ENCODE peak calls at places on chromosomes 5 and 9, in seven cellular contexts. One of them, this sample, is unnamed.

GRCh38 chr9:12935714-12936113 is 160.9 kb downstream of the LURAP1L start:
- DNase-seq in stimulated activated naive CD4-positive, alpha-beta T cell: no peak
- DNase-seq in PC-9: no peak
- DNase-seq in activated naive CD4-positive, alpha-beta T cell treated with Interleukin-2 at 50 U/mL for 16 hours: no peak
- DNase-seq in NCI-H1417: no peak
- DNase-seq in GM03348: peak; percentile 49
- DNase-seq in stimulated activated CD8-positive, alpha-beta memory T cell treated with anti-CD3 and anti-CD28 coated beads, Interleukin-7, amount 100 ng/mL, for 1 hour: no peak
- DNase-seq in this sample: peak; percentile 96

GRCh38 chr5:122447941-122448340 is 135.9 kb downstream of the SNCAIP start:
- DNase-seq in PC-9: no peak
- DNase-seq in stimulated activated CD8-positive, alpha-beta memory T cell treated with anti-CD3 and anti-CD28 coated beads, Interleukin-7, amount 100 ng/mL, for 1 hour: no peak
- DNase-seq in NCI-H1417: no peak
- DNase-seq in activated naive CD4-positive, alpha-beta T cell treated with Interleukin-2 at 50 U/mL for 16 hours: no peak
- DNase-seq in GM03348: no peak
- DNase-seq in stimulated activated naive CD4-positive, alpha-beta T cell: no peak
- DNase-seq in this sample: no peak

GRCh38 chr5:150510460-150511263 is 2.7 kb downstream of the NDST1 start:
- DNase-seq in PC-9: no peak
- DNase-seq in stimulated activated naive CD4-positive, alpha-beta T cell: no peak
- DNase-seq in NCI-H1417: no peak
- DNase-seq in activated naive CD4-positive, alpha-beta T cell treated with Interleukin-2 at 50 U/mL for 16 hours: no peak
- DNase-seq in GM03348: no peak
- DNase-seq in stimulated activated CD8-positive, alpha-beta memory T cell treated with anti-CD3 and anti-CD28 coated beads, Interleukin-7, amount 100 ng/mL, for 1 hour: no peak
- DNase-seq in this sample: no peak

GRCh38 chr5:159331099-159331973 is 1.0 kb upstream of the IL12B start:
- DNase-seq in activated naive CD4-positive, alpha-beta T cell treated with Interleukin-2 at 50 U/mL for 16 hours: peak; percentile 83
- DNase-seq in stimulated activated CD8-positive, alpha-beta memory T cell treated with anti-CD3 and anti-CD28 coated beads, Interleukin-7, amount 100 ng/mL, for 1 hour: peak; percentile 51
- DNase-seq in PC-9: no peak
- DNase-seq in NCI-H1417: peak; percentile 2
- DNase-seq in stimulated activated naive CD4-positive, alpha-beta T cell: peak; percentile 79
- DNase-seq in GM03348: peak; percentile 77
- DNase-seq in this sample: peak; percentile 43

GRCh38 chr5:43802119-43802518 is 199.1 kb downstream of the NNT start:
- DNase-seq in activated naive CD4-positive, alpha-beta T cell treated with Interleukin-2 at 50 U/mL for 16 hours: no peak
- DNase-seq in stimulated activated CD8-positive, alpha-beta memory T cell treated with anti-CD3 and anti-CD28 coated beads, Interleukin-7, amount 100 ng/mL, for 1 hour: no peak
- DNase-seq in GM03348: peak; percentile 48
- DNase-seq in stimulated activated naive CD4-positive, alpha-beta T cell: no peak
- DNase-seq in PC-9: no peak
- DNase-seq in NCI-H1417: no peak
- DNase-seq in this sample: peak; percentile 12

GRCh38 chr9:104503440-104503839 is 623 bp upstream of the OR13F1 start:
- DNase-seq in GM03348: no peak
- DNase-seq in NCI-H1417: no peak
- DNase-seq in activated naive CD4-positive, alpha-beta T cell treated with Interleukin-2 at 50 U/mL for 16 hours: no peak
- DNase-seq in PC-9: no peak
- DNase-seq in stimulated activated naive CD4-positive, alpha-beta T cell: no peak
- DNase-seq in stimulated activated CD8-positive, alpha-beta memory T cell treated with anti-CD3 and anti-CD28 coated beads, Interleukin-7, amount 100 ng/mL, for 1 hour: no peak
- DNase-seq in this sample: no peak

GRCh38 chr5:32531885-32532520 is 53.4 kb upstream of the SUB1 start:
- DNase-seq in NCI-H1417: no peak
- DNase-seq in activated naive CD4-positive, alpha-beta T cell treated with Interleukin-2 at 50 U/mL for 16 hours: peak; percentile 67
- DNase-seq in stimulated activated CD8-positive, alpha-beta memory T cell treated with anti-CD3 and anti-CD28 coated beads, Interleukin-7, amount 100 ng/mL, for 1 hour: no peak
- DNase-seq in PC-9: peak; percentile 71
- DNase-seq in GM03348: no peak
- DNase-seq in stimulated activated naive CD4-positive, alpha-beta T cell: peak; percentile 61
- DNase-seq in this sample: no peak

GRCh38 chr5:172688735-172689572 is 47.9 kb downstream of the NEURL1B start:
- DNase-seq in stimulated activated naive CD4-positive, alpha-beta T cell: peak; percentile 54
- DNase-seq in stimulated activated CD8-positive, alpha-beta memory T cell treated with anti-CD3 and anti-CD28 coated beads, Interleukin-7, amount 100 ng/mL, for 1 hour: no peak
- DNase-seq in NCI-H1417: no peak
- DNase-seq in PC-9: peak; percentile 97
- DNase-seq in GM03348: peak; percentile 64
- DNase-seq in activated naive CD4-positive, alpha-beta T cell treated with Interleukin-2 at 50 U/mL for 16 hours: peak; percentile 37
- DNase-seq in this sample: no peak

GRCh38 chr5:1242733-1243486 is 17.7 kb downstream of the SLC6A18 start:
- DNase-seq in GM03348: no peak
- DNase-seq in stimulated activated naive CD4-positive, alpha-beta T cell: no peak
- DNase-seq in PC-9: no peak
- DNase-seq in activated naive CD4-positive, alpha-beta T cell treated with Interleukin-2 at 50 U/mL for 16 hours: no peak
- DNase-seq in NCI-H1417: no peak
- DNase-seq in stimulated activated CD8-positive, alpha-beta memory T cell treated with anti-CD3 and anti-CD28 coated beads, Interleukin-7, amount 100 ng/mL, for 1 hour: no peak
- DNase-seq in this sample: no peak

GRCh38 chr5:56735845-56736641 is 79.3 kb upstream of the MAP3K1 start:
- DNase-seq in activated naive CD4-positive, alpha-beta T cell treated with Interleukin-2 at 50 U/mL for 16 hours: no peak
- DNase-seq in stimulated activated CD8-positive, alpha-beta memory T cell treated with anti-CD3 and anti-CD28 coated beads, Interleukin-7, amount 100 ng/mL, for 1 hour: no peak
- DNase-seq in PC-9: no peak
- DNase-seq in NCI-H1417: no peak
- DNase-seq in GM03348: no peak
- DNase-seq in stimulated activated naive CD4-positive, alpha-beta T cell: peak; percentile 48
- DNase-seq in this sample: no peak

GRCh38 chr9:123081824-123082223 is 48.4 kb downstream of the GPR21 start:
- DNase-seq in GM03348: peak; percentile 42
- DNase-seq in NCI-H1417: no peak
- DNase-seq in stimulated activated CD8-positive, alpha-beta memory T cell treated with anti-CD3 and anti-CD28 coated beads, Interleukin-7, amount 100 ng/mL, for 1 hour: no peak
- DNase-seq in activated naive CD4-positive, alpha-beta T cell treated with Interleukin-2 at 50 U/mL for 16 hours: no peak
- DNase-seq in PC-9: no peak
- DNase-seq in stimulated activated naive CD4-positive, alpha-beta T cell: peak; percentile 38
- DNase-seq in this sample: peak; percentile 63

GRCh38 chr9:3398232-3398648 is 127.6 kb downstream of the RFX3 start:
- DNase-seq in PC-9: no peak
- DNase-seq in NCI-H1417: no peak
- DNase-seq in stimulated activated naive CD4-positive, alpha-beta T cell: peak; percentile 58
- DNase-seq in GM03348: no peak
- DNase-seq in activated naive CD4-positive, alpha-beta T cell treated with Interleukin-2 at 50 U/mL for 16 hours: no peak
- DNase-seq in stimulated activated CD8-positive, alpha-beta memory T cell treated with anti-CD3 and anti-CD28 coated beads, Interleukin-7, amount 100 ng/mL, for 1 hour: no peak
- DNase-seq in this sample: no peak

GRCh38 chr5:142767178-142767577 is 3.0 kb upstream of the ARHGAP26 start:
- DNase-seq in PC-9: no peak
- DNase-seq in NCI-H1417: no peak
- DNase-seq in activated naive CD4-positive, alpha-beta T cell treated with Interleukin-2 at 50 U/mL for 16 hours: no peak
- DNase-seq in stimulated activated CD8-positive, alpha-beta memory T cell treated with anti-CD3 and anti-CD28 coated beads, Interleukin-7, amount 100 ng/mL, for 1 hour: no peak
- DNase-seq in GM03348: no peak
- DNase-seq in stimulated activated naive CD4-positive, alpha-beta T cell: no peak
- DNase-seq in this sample: no peak

GRCh38 chr9:22064957-22065356 is 55.9 kb upstream of the CDKN2B start:
- DNase-seq in GM03348: no peak
- DNase-seq in stimulated activated CD8-positive, alpha-beta memory T cell treated with anti-CD3 and anti-CD28 coated beads, Interleukin-7, amount 100 ng/mL, for 1 hour: no peak
- DNase-seq in activated naive CD4-positive, alpha-beta T cell treated with Interleukin-2 at 50 U/mL for 16 hours: no peak
- DNase-seq in PC-9: no peak
- DNase-seq in NCI-H1417: no peak
- DNase-seq in stimulated activated naive CD4-positive, alpha-beta T cell: no peak
- DNase-seq in this sample: no peak

GRCh38 chr5:150763023-150763793 is 4.4 kb upstream of the DCTN4 start:
- DNase-seq in PC-9: peak; percentile 69
- DNase-seq in GM03348: peak; percentile 64
- DNase-seq in NCI-H1417: peak; percentile 10
- DNase-seq in stimulated activated CD8-positive, alpha-beta memory T cell treated with anti-CD3 and anti-CD28 coated beads, Interleukin-7, amount 100 ng/mL, for 1 hour: no peak
- DNase-seq in stimulated activated naive CD4-positive, alpha-beta T cell: no peak
- DNase-seq in activated naive CD4-positive, alpha-beta T cell treated with Interleukin-2 at 50 U/mL for 16 hours: no peak
- DNase-seq in this sample: peak; percentile 97

GRCh38 chr5:1017691-1018455 is 9.3 kb downstream of the NKD2 start:
- DNase-seq in GM03348: no peak
- DNase-seq in stimulated activated naive CD4-positive, alpha-beta T cell: no peak
- DNase-seq in PC-9: no peak
- DNase-seq in activated naive CD4-positive, alpha-beta T cell treated with Interleukin-2 at 50 U/mL for 16 hours: no peak
- DNase-seq in NCI-H1417: no peak
- DNase-seq in stimulated activated CD8-positive, alpha-beta memory T cell treated with anti-CD3 and anti-CD28 coated beads, Interleukin-7, amount 100 ng/mL, for 1 hour: no peak
- DNase-seq in this sample: no peak

GRCh38 chr5:159101689-159102088 is 2.0 kb upstream of the EBF1 start:
- DNase-seq in activated naive CD4-positive, alpha-beta T cell treated with Interleukin-2 at 50 U/mL for 16 hours: no peak
- DNase-seq in NCI-H1417: no peak
- DNase-seq in GM03348: no peak
- DNase-seq in PC-9: no peak
- DNase-seq in stimulated activated CD8-positive, alpha-beta memory T cell treated with anti-CD3 and anti-CD28 coated beads, Interleukin-7, amount 100 ng/mL, for 1 hour: no peak
- DNase-seq in stimulated activated naive CD4-positive, alpha-beta T cell: no peak
- DNase-seq in this sample: peak; percentile 36

GRCh38 chr9:128636024-128636390 is 20.6 kb downstream of the DYNC2I2 start:
- DNase-seq in NCI-H1417: no peak
- DNase-seq in stimulated activated CD8-positive, alpha-beta memory T cell treated with anti-CD3 and anti-CD28 coated beads, Interleukin-7, amount 100 ng/mL, for 1 hour: no peak
- DNase-seq in activated naive CD4-positive, alpha-beta T cell treated with Interleukin-2 at 50 U/mL for 16 hours: no peak
- DNase-seq in stimulated activated naive CD4-positive, alpha-beta T cell: no peak
- DNase-seq in GM03348: no peak
- DNase-seq in PC-9: peak; percentile 86
- DNase-seq in this sample: no peak

GRCh38 chr9:4238522-4238921 is 61.3 kb downstream of the GLIS3 start:
- DNase-seq in GM03348: peak; percentile 50
- DNase-seq in activated naive CD4-positive, alpha-beta T cell treated with Interleukin-2 at 50 U/mL for 16 hours: no peak
- DNase-seq in stimulated activated CD8-positive, alpha-beta memory T cell treated with anti-CD3 and anti-CD28 coated beads, Interleukin-7, amount 100 ng/mL, for 1 hour: no peak
- DNase-seq in PC-9: no peak
- DNase-seq in stimulated activated naive CD4-positive, alpha-beta T cell: no peak
- DNase-seq in NCI-H1417: no peak
- DNase-seq in this sample: peak; percentile 77

GRCh38 chr5:116951217-116951616 is 376.6 kb upstream of the SEMA6A start:
- DNase-seq in stimulated activated naive CD4-positive, alpha-beta T cell: no peak
- DNase-seq in NCI-H1417: no peak
- DNase-seq in GM03348: no peak
- DNase-seq in activated naive CD4-positive, alpha-beta T cell treated with Interleukin-2 at 50 U/mL for 16 hours: no peak
- DNase-seq in PC-9: no peak
- DNase-seq in stimulated activated CD8-positive, alpha-beta memory T cell treated with anti-CD3 and anti-CD28 coated beads, Interleukin-7, amount 100 ng/mL, for 1 hour: no peak
- DNase-seq in this sample: no peak

GRCh38 chr9:16092627-16093091 is 539.8 kb downstream of the CCDC171 start:
- DNase-seq in stimulated activated CD8-positive, alpha-beta memory T cell treated with anti-CD3 and anti-CD28 coated beads, Interleukin-7, amount 100 ng/mL, for 1 hour: no peak
- DNase-seq in activated naive CD4-positive, alpha-beta T cell treated with Interleukin-2 at 50 U/mL for 16 hours: no peak
- DNase-seq in stimulated activated naive CD4-positive, alpha-beta T cell: no peak
- DNase-seq in PC-9: no peak
- DNase-seq in GM03348: peak; percentile 35
- DNase-seq in NCI-H1417: no peak
- DNase-seq in this sample: peak; percentile 38

GRCh38 chr5:134490255-134490924 is 35.1 kb upstream of the JADE2 start:
- DNase-seq in stimulated activated CD8-positive, alpha-beta memory T cell treated with anti-CD3 and anti-CD28 coated beads, Interleukin-7, amount 100 ng/mL, for 1 hour: no peak
- DNase-seq in NCI-H1417: no peak
- DNase-seq in stimulated activated naive CD4-positive, alpha-beta T cell: no peak
- DNase-seq in PC-9: no peak
- DNase-seq in activated naive CD4-positive, alpha-beta T cell treated with Interleukin-2 at 50 U/mL for 16 hours: no peak
- DNase-seq in GM03348: no peak
- DNase-seq in this sample: no peak

GRCh38 chr9:126504086-126504976 is 109.4 kb upstream of the LMX1B start:
- DNase-seq in stimulated activated naive CD4-positive, alpha-beta T cell: no peak
- DNase-seq in PC-9: no peak
- DNase-seq in GM03348: no peak
- DNase-seq in stimulated activated CD8-positive, alpha-beta memory T cell treated with anti-CD3 and anti-CD28 coated beads, Interleukin-7, amount 100 ng/mL, for 1 hour: no peak
- DNase-seq in activated naive CD4-positive, alpha-beta T cell treated with Interleukin-2 at 50 U/mL for 16 hours: no peak
- DNase-seq in NCI-H1417: no peak
- DNase-seq in this sample: no peak

GRCh38 chr5:59424515-59424914 is 469.0 kb downstream of the PDE4D start:
- DNase-seq in PC-9: no peak
- DNase-seq in activated naive CD4-positive, alpha-beta T cell treated with Interleukin-2 at 50 U/mL for 16 hours: no peak
- DNase-seq in stimulated activated naive CD4-positive, alpha-beta T cell: no peak
- DNase-seq in NCI-H1417: no peak
- DNase-seq in stimulated activated CD8-positive, alpha-beta memory T cell treated with anti-CD3 and anti-CD28 coated beads, Interleukin-7, amount 100 ng/mL, for 1 hour: no peak
- DNase-seq in GM03348: no peak
- DNase-seq in this sample: no peak

GRCh38 chr9:34551751-34552605 is 29.2 kb upstream of the ENHO start:
- DNase-seq in stimulated activated naive CD4-positive, alpha-beta T cell: no peak
- DNase-seq in activated naive CD4-positive, alpha-beta T cell treated with Interleukin-2 at 50 U/mL for 16 hours: no peak
- DNase-seq in GM03348: no peak
- DNase-seq in PC-9: no peak
- DNase-seq in stimulated activated CD8-positive, alpha-beta memory T cell treated with anti-CD3 and anti-CD28 coated beads, Interleukin-7, amount 100 ng/mL, for 1 hour: no peak
- DNase-seq in NCI-H1417: no peak
- DNase-seq in this sample: no peak

GRCh38 chr5:159774476-159775031 is 141.7 kb upstream of the ADRA1B start:
- DNase-seq in PC-9: no peak
- DNase-seq in stimulated activated CD8-positive, alpha-beta memory T cell treated with anti-CD3 and anti-CD28 coated beads, Interleukin-7, amount 100 ng/mL, for 1 hour: no peak
- DNase-seq in activated naive CD4-positive, alpha-beta T cell treated with Interleukin-2 at 50 U/mL for 16 hours: no peak
- DNase-seq in GM03348: no peak
- DNase-seq in stimulated activated naive CD4-positive, alpha-beta T cell: no peak
- DNase-seq in NCI-H1417: no peak
- DNase-seq in this sample: no peak

This sample was measured in cardiac fibroblast.